ENCODE peak calls at places on chromosome 14, in five cellular contexts. A is OCI-M1, V is GM20000, I is A673, C is psoas muscle. F is an unnamed sample.

GRCh38 chr14:89621009-89621421 is 204.0 kb upstream of the FOXN3 start:
- DNase-seq in A (no peak), V (peak), I (no peak), C (no peak), F (no peak)

GRCh38 chr14:23327947-23328744 is 6.9 kb downstream of the PABPN1 start:
- DNase-seq in A (peak), V (peak), I (peak), C (peak), F (peak)

GRCh38 chr14:26218858-26219257 is 379.0 kb downstream of the NOVA1 start:
- DNase-seq in A (no peak), V (no peak), I (no peak), C (no peak), F (no peak)

GRCh38 chr14:104161601-104162367 is 23.4 kb downstream of the KIF26A start:
- DNase-seq in A (no peak), V (no peak), I (no peak), C (no peak), F (no peak)

GRCh38 chr14:73149753-73150152 is 13.4 kb downstream of the PSEN1 start:
- DNase-seq in A (no peak), V (no peak), I (no peak), C (no peak), F (no peak)

GRCh38 chr14:72615511-72616121 is 278.3 kb downstream of the DPF3 start:
- DNase-seq in A (no peak), V (no peak), I (peak), C (peak), F (peak)

GRCh38 chr14:104137297-104138097 is 890 bp upstream of the KIF26A start:
- DNase-seq in A (peak), V (peak), I (peak), C (peak), F (no peak)

GRCh38 chr14:31781578-31781977 is 220.4 kb downstream of the NUBPL start:
- DNase-seq in A (no peak), V (no peak), I (peak), C (no peak), F (no peak)

GRCh38 chr14:63854330-63854729 is 1.5 kb downstream of the SYNE2 start:
- DNase-seq in A (no peak), V (no peak), I (no peak), C (no peak), F (no peak)

GRCh38 chr14:77099425-77100167 is 1.5 kb downstream of the CIPC start:
- DNase-seq in A (peak), V (no peak), I (peak), C (no peak), F (no peak)

GRCh38 chr14:36279306-36280244 is 40.9 kb downstream of the MBIP start:
- DNase-seq in A (no peak), V (no peak), I (no peak), C (no peak), F (no peak)

GRCh38 chr14:89746654-89747053 is 207.9 kb downstream of the EFCAB11 start:
- DNase-seq in A (no peak), V (no peak), I (no peak), C (no peak), F (no peak)

GRCh38 chr14:93861846-93862641 is 65.1 kb upstream of the FAM181A start:
- DNase-seq in A (no peak), V (no peak), I (no peak), C (no peak), F (no peak)